ENCODE peak calls at places on chromosomes 3 and 15, in four cellular contexts. T, U, R and H are unnamed samples.
A peak's percentile ranks its signal among the peaks of the same experiment; 100 is the strongest.

GRCh38 chr3:14478943-14479550 is 61.1 kb downstream of the GRIP2 start:
- DNase-seq in U (no peak), T (no peak), R (no peak), H (no peak)

GRCh38 chr3:37243811-37244748 is 69.7 kb upstream of the LRRFIP2 start:
- DNase-seq in T (peak; percentile 44), R (peak; percentile 61), U (peak; percentile 81), H (no peak)

GRCh38 chr3:19273091-19273490 is 124.8 kb downstream of the KCNH8 start:
- DNase-seq in R (no peak), T (no peak), U (no peak), H (no peak)

GRCh38 chr3:149506540-149506939 is 32.0 kb downstream of the TM4SF4 start:
- DNase-seq in U (no peak), R (no peak), T (no peak), H (no peak)

GRCh38 chr15:100770781-100771584 is 108.6 kb upstream of the ALDH1A3 start:
- DNase-seq in U (no peak), T (no peak), R (no peak), H (no peak)

GRCh38 chr3:129176051-129176450 is 7.6 kb downstream of the CNBP start:
- DNase-seq in T (no peak), R (no peak), U (no peak), H (no peak)

GRCh38 chr3:187445352-187445751 is 77.2 kb downstream of the RTP4 start:
- DNase-seq in U (no peak), R (no peak), T (no peak), H (no peak)

GRCh38 chr3:185270262-185270955 is 16.6 kb upstream of the EHHADH start:
- DNase-seq in U (peak; percentile 26), T (no peak), R (peak; percentile 53), H (peak; percentile 5)

GRCh38 chr3:21447471-21448205 is 303.4 kb downstream of the ZNF385D start:
- DNase-seq in T (peak; percentile 90), U (no peak), R (no peak), H (no peak)

GRCh38 chr3:167493240-167493639 is 19.4 kb upstream of the SERPINI2 start:
- DNase-seq in T (no peak), R (peak; percentile 10), U (no peak), H (peak; percentile 20)
- H3K4me3 ChIP-seq in T (no peak overlapping the region), R (no peak overlapping the region), U (no peak overlapping the region), H (no peak overlapping the region)

DNA sequence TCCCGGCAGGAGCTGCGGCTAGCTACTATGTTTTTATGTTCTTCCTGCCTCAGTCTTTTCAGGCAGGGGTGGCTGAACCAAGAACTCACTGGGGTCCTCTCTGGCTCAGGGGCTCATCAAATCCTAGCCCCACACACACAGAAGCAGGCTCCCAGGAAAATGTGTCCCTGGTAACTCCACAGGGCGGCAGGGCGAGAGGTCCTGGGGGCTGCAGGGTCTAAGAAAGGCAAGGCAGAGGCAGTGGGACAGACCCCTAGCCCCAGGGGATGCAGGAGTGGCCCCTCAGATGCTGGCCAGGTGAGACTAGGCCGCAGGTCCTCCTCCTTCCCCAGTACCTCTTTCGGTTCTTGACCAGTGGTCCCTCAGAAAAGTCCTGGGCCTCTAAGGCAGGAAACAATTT is 48.9 kb downstream of the PTH1R start:
- DNase-seq in R (no peak), T (no peak), U (no peak), H (no peak)
- H3K4me3 ChIP-seq in R (peak overlapping the region; percentile 48), T (no peak overlapping the region), U (no peak overlapping the region), H (peak overlapping the region; percentile 43)

DNA sequence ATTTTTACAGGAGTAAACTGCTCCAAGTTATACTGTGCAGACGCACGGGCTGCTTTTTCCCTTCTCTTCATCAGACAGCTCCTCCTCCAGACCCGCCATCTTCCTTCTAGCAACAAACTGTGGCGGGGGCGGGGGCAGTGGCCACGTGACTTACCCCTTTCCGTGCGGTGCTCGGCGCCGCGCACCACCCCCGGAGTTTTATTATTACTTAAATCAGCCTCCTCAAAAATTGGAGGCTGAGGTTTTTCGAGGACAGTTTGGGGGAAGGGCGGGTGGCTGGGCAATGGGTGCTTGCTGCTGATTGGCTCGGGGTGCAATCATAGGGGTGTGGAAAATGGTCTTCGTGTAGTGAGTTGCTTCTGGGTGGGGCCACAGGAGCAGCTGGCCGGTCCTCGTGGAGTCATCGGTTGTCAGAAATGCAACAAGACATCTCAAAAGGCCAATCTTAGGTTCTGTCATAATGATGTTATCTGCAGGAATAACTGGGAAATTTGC is 77.1 kb upstream of the MFGE8 start:
- DNase-seq in U (no peak), R (no peak), T (no peak), H (no peak)
- H3K4me3 ChIP-seq in U (no peak overlapping the region), R (no peak overlapping the region), T (peak overlapping the region; percentile 18), H (no peak overlapping the region)

DNA sequence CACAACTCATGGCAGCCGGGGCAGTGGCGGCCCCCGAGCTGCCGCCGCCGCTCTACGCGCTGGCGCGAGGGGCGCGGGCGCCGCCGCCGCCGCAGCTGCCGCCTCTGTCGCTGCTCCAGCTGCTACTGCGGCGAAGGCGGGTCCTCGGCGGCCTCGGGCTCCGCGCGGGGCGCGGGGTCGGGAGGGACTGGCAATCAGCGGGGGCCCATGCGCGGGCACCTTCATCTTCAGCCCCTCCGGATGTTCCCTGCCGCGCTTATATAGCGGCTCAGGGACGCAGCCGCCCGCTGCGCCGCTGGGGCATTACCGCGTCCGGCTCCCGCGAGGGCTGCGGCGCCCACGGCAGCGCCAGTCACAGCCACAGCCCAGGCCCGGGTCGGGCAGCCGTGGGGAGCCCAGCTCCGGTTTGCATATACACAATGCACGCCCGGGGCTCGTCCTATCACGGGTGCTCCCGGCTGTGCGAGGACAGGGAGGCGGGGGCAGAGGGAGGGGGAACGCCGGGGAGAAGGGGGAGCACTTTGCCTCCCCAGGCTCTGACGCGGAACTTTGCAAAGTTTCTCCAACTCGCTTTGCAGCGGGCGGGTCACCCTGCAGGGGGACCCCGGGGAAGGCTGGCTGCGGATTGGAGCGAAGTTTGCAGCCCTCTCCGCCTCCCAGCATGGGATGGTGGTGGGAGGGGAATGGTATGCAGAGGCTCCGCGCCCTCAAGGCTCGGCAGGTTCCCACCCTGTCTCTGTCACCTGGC is at the start of gene VGLL3:
- DNase-seq in U (peak; percentile 49), T (peak; percentile 43), R (no peak), H (peak; percentile 7)
- H3K4me3 ChIP-seq in U (peak within 1 kb of the TSS; percentile 55), T (peak within 1 kb of the TSS; percentile 88), R (no peak within 1 kb of the TSS), H (peak within 1 kb of the TSS; percentile 39)

DNA sequence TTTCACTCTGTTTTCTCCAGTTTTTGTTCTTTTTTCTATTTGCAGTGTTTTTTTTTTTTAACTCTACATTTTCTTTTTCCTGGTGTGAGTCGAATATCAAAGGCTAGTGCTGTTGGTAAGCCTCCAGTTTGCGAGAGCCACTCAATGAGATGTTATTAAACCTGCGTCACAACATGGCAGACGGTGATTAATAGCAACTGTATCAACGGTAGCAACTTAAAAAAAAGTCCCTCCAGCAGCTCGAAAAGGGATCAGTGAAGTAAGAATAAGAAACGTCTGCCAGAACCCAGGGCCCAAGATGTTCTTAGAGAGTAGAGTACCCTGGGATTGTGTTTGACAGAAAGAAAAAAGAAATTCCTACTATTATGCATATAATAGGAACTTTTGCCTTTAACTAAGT is 84.1 kb downstream of the MEIS2 start:
- DNase-seq in T (peak; percentile 35), U (peak; percentile 14), R (no peak), H (no peak)
- H3K4me3 ChIP-seq in T (no peak overlapping the region), U (no peak overlapping the region), R (no peak overlapping the region), H (no peak overlapping the region)

GRCh38 chr3:55486857-55487375 is at the start of gene WNT5A:
- DNase-seq in R (peak; percentile 27), T (no peak), U (peak; percentile 32), H (no peak)
- H3K4me3 ChIP-seq in R (peak within 1 kb of the TSS; percentile 60), T (peak within 1 kb of the TSS; percentile 68), U (peak within 1 kb of the TSS; percentile 66), H (peak within 1 kb of the TSS; percentile 56)